ENCODE peak calls at places on chromosomes 13 and 19, in eight cellular contexts. One of them, this sample, is unnamed. For H3K27me3, the result is how much of the 10 kb centered on the place peaks cover.

GRCh38 chr13:100409132-100409531 is 179.5 kb downstream of the GGACT start:
- DNase-seq in ovary: no peak
- DNase-seq in A673: no peak
- DNase-seq in transverse colon: no peak
- DNase-seq in HL-60: no peak
- DNase-seq in WERI-Rb-1: no peak
- DNase-seq in astrocyte: no peak
- DNase-seq in fibroblast of lung: no peak
- DNase-seq in this sample: no peak

GRCh38 chr19:12052057-12052570 is 647 bp downstream of the ZNF878 start:
- DNase-seq in ovary: no peak
- DNase-seq in A673: no peak
- DNase-seq in transverse colon: no peak
- DNase-seq in HL-60: no peak
- DNase-seq in WERI-Rb-1: peak
- DNase-seq in astrocyte: peak
- DNase-seq in fibroblast of lung: peak
- DNase-seq in this sample: no peak

GRCh38 chr19:33678796-33679195 is 57.0 kb downstream of the CHST8 start:
- DNase-seq in ovary: no peak
- DNase-seq in A673: peak
- DNase-seq in transverse colon: no peak
- DNase-seq in HL-60: no peak
- DNase-seq in WERI-Rb-1: no peak
- DNase-seq in astrocyte: no peak
- DNase-seq in fibroblast of lung: no peak
- DNase-seq in this sample: no peak

GRCh38 chr19:32868206-32868950 is 1.2 kb downstream of the SLC7A9 start:
- DNase-seq in ovary: no peak
- DNase-seq in A673: no peak
- DNase-seq in transverse colon: no peak
- DNase-seq in HL-60: no peak
- DNase-seq in WERI-Rb-1: no peak
- DNase-seq in astrocyte: no peak
- DNase-seq in fibroblast of lung: no peak
- DNase-seq in this sample: no peak

GRCh38 chr13:47025791-47026419 is 129.1 kb upstream of the HTR2A start:
- DNase-seq in ovary: no peak
- DNase-seq in A673: no peak
- DNase-seq in transverse colon: no peak
- DNase-seq in HL-60: no peak
- DNase-seq in WERI-Rb-1: no peak
- DNase-seq in astrocyte: peak
- DNase-seq in fibroblast of lung: peak
- DNase-seq in this sample: no peak

GRCh38 chr19:4268816-4269430 is 10.1 kb upstream of the SHD start:
- DNase-seq in ovary: no peak
- DNase-seq in A673: no peak
- DNase-seq in transverse colon: no peak
- DNase-seq in HL-60: no peak
- DNase-seq in WERI-Rb-1: no peak
- DNase-seq in astrocyte: no peak
- DNase-seq in fibroblast of lung: no peak
- DNase-seq in this sample: no peak

GRCh38 chr13:39952244-39953233 is 297.1 kb downstream of the COG6 start:
- DNase-seq in ovary: no peak
- DNase-seq in A673: peak
- DNase-seq in transverse colon: no peak
- DNase-seq in HL-60: no peak
- DNase-seq in WERI-Rb-1: no peak
- DNase-seq in astrocyte: peak
- DNase-seq in fibroblast of lung: peak
- DNase-seq in this sample: peak

GRCh38 chr13:112001571-112001970 is 65.4 kb upstream of the SOX1 start:
- DNase-seq in ovary: no peak
- DNase-seq in A673: no peak
- DNase-seq in transverse colon: no peak
- DNase-seq in HL-60: no peak
- DNase-seq in WERI-Rb-1: no peak
- DNase-seq in astrocyte: no peak
- DNase-seq in fibroblast of lung: no peak
- DNase-seq in this sample: no peak

GRCh38 chr13:40549500-40550094 is 116.8 kb downstream of the FOXO1 start:
- DNase-seq in ovary: no peak
- DNase-seq in A673: no peak
- DNase-seq in transverse colon: no peak
- DNase-seq in HL-60: no peak
- DNase-seq in WERI-Rb-1: no peak
- DNase-seq in astrocyte: peak
- DNase-seq in fibroblast of lung: peak
- DNase-seq in this sample: peak

GRCh38 chr19:49801966-49802661 is 11.0 kb downstream of the FUZ start:
- DNase-seq in ovary: peak
- DNase-seq in A673: peak
- DNase-seq in transverse colon: peak
- DNase-seq in HL-60: peak
- DNase-seq in WERI-Rb-1: peak
- DNase-seq in astrocyte: peak
- DNase-seq in fibroblast of lung: peak
- DNase-seq in this sample: peak

GRCh38 chr13:38685974-38686571 is 804 bp upstream of the FREM2 start:
- DNase-seq in ovary: no peak
- DNase-seq in A673: peak
- DNase-seq in transverse colon: no peak
- DNase-seq in HL-60: no peak
- DNase-seq in WERI-Rb-1: peak
- DNase-seq in astrocyte: peak
- DNase-seq in fibroblast of lung: peak
- DNase-seq in this sample: no peak

GRCh38 chr13:112761701-112762689 is 72.2 kb downstream of the ATP11A start:
- DNase-seq in ovary: no peak
- DNase-seq in A673: no peak
- DNase-seq in transverse colon: no peak
- DNase-seq in HL-60: no peak
- DNase-seq in WERI-Rb-1: no peak
- DNase-seq in astrocyte: peak
- DNase-seq in fibroblast of lung: peak
- DNase-seq in this sample: no peak

GRCh38 chr19:21611659-21612402 is 106.4 kb downstream of the ZNF429 start:
- DNase-seq in ovary: no peak
- DNase-seq in A673: no peak
- DNase-seq in transverse colon: no peak
- DNase-seq in HL-60: no peak
- DNase-seq in WERI-Rb-1: no peak
- DNase-seq in astrocyte: no peak
- DNase-seq in fibroblast of lung: no peak
- DNase-seq in this sample: no peak

GRCh38 chr13:75715598-75716523 is 79.7 kb downstream of the LMO7 start:
- DNase-seq in ovary: no peak
- DNase-seq in A673: no peak
- DNase-seq in transverse colon: no peak
- DNase-seq in HL-60: no peak
- DNase-seq in WERI-Rb-1: no peak
- DNase-seq in astrocyte: no peak
- DNase-seq in fibroblast of lung: no peak
- DNase-seq in this sample: no peak

GRCh38 chr13:35475960-35476943 is at the start of gene MAB21L1:
- DNase-seq in ovary: peak
- DNase-seq in A673: no peak
- DNase-seq in transverse colon: peak
- DNase-seq in HL-60: peak
- DNase-seq in WERI-Rb-1: peak
- DNase-seq in astrocyte: peak
- DNase-seq in fibroblast of lung: peak
- DNase-seq in this sample: peak

GRCh38 chr19:53655042-53655665 is 23.4 kb downstream of the DPRX start:
- DNase-seq in ovary: no peak
- DNase-seq in A673: no peak
- DNase-seq in transverse colon: no peak
- DNase-seq in HL-60: no peak
- DNase-seq in WERI-Rb-1: no peak
- DNase-seq in astrocyte: no peak
- DNase-seq in fibroblast of lung: no peak
- DNase-seq in this sample: no peak

GRCh38 chr19:53657330-53657729 is 25.5 kb downstream of the DPRX start:
- DNase-seq in ovary: no peak
- DNase-seq in A673: no peak
- DNase-seq in transverse colon: no peak
- DNase-seq in HL-60: no peak
- DNase-seq in WERI-Rb-1: no peak
- DNase-seq in astrocyte: no peak
- DNase-seq in fibroblast of lung: no peak
- DNase-seq in this sample: no peak

GRCh38 chr19:53649746-53650593 is 18.2 kb downstream of the DPRX start:
- DNase-seq in ovary: no peak
- DNase-seq in A673: no peak
- DNase-seq in transverse colon: no peak
- DNase-seq in HL-60: no peak
- DNase-seq in WERI-Rb-1: no peak
- DNase-seq in astrocyte: no peak
- DNase-seq in fibroblast of lung: no peak
- DNase-seq in this sample: no peak

GRCh38 chr19:53647792-53648191 is 16.0 kb downstream of the DPRX start:
- DNase-seq in ovary: no peak
- DNase-seq in A673: no peak
- DNase-seq in transverse colon: no peak
- DNase-seq in HL-60: no peak
- DNase-seq in WERI-Rb-1: no peak
- DNase-seq in astrocyte: no peak
- DNase-seq in fibroblast of lung: no peak
- DNase-seq in this sample: no peak

GRCh38 chr19:53652476-53652875 is 20.7 kb downstream of the DPRX start:
- DNase-seq in ovary: no peak
- DNase-seq in A673: no peak
- DNase-seq in transverse colon: no peak
- DNase-seq in HL-60: no peak
- DNase-seq in WERI-Rb-1: no peak
- DNase-seq in astrocyte: no peak
- DNase-seq in fibroblast of lung: no peak
- DNase-seq in this sample: no peak
- TF ChIP-seq CTCF in ovary: no peak
- TF ChIP-seq CTCF in A673: no peak
- TF ChIP-seq CTCF in transverse colon: no peak
- TF ChIP-seq CTCF in HL-60: no peak
- TF ChIP-seq CTCF in WERI-Rb-1: no peak
- TF ChIP-seq CTCF in astrocyte: no peak
- TF ChIP-seq CTCF in fibroblast of lung: no peak
- TF ChIP-seq CTCF in this sample: no peak

GRCh38 chr19:18587962-18588610 is 512 bp upstream of the REX1BD start:
- DNase-seq in ovary: no peak
- DNase-seq in A673: no peak
- DNase-seq in transverse colon: no peak
- DNase-seq in HL-60: no peak
- DNase-seq in WERI-Rb-1: peak
- DNase-seq in astrocyte: no peak
- DNase-seq in fibroblast of lung: no peak
- DNase-seq in this sample: no peak
- H3K4me3 ChIP-seq in ovary: peak
- H3K4me3 ChIP-seq in A673: peak
- H3K4me3 ChIP-seq in transverse colon: peak
- H3K4me3 ChIP-seq in HL-60: peak
- H3K4me3 ChIP-seq in WERI-Rb-1: peak
- H3K4me3 ChIP-seq in astrocyte: peak
- H3K4me3 ChIP-seq in fibroblast of lung: peak
- H3K4me3 ChIP-seq in this sample: peak

GRCh38 chr19:55083004-55083850 is 7.6 kb downstream of the EPS8L1 start:
- DNase-seq in ovary: no peak
- DNase-seq in A673: no peak
- DNase-seq in transverse colon: no peak
- DNase-seq in HL-60: no peak
- DNase-seq in WERI-Rb-1: no peak
- DNase-seq in astrocyte: no peak
- DNase-seq in fibroblast of lung: no peak
- DNase-seq in this sample: no peak

GRCh38 chr19:55080915-55081772 is 5.5 kb downstream of the EPS8L1 start:
- DNase-seq in ovary: peak
- DNase-seq in A673: peak
- DNase-seq in transverse colon: peak
- DNase-seq in HL-60: peak
- DNase-seq in WERI-Rb-1: peak
- DNase-seq in astrocyte: peak
- DNase-seq in fibroblast of lung: peak
- DNase-seq in this sample: no peak

GRCh38 chr19:55080121-55080914 is 4.6 kb downstream of the EPS8L1 start:
- DNase-seq in ovary: no peak
- DNase-seq in A673: peak
- DNase-seq in transverse colon: peak
- DNase-seq in HL-60: peak
- DNase-seq in WERI-Rb-1: peak
- DNase-seq in astrocyte: no peak
- DNase-seq in fibroblast of lung: peak
- DNase-seq in this sample: no peak

GRCh38 chr19:55082023-55082851 is 6.6 kb downstream of the EPS8L1 start:
- DNase-seq in ovary: no peak
- DNase-seq in A673: peak
- DNase-seq in transverse colon: no peak
- DNase-seq in HL-60: no peak
- DNase-seq in WERI-Rb-1: peak
- DNase-seq in astrocyte: no peak
- DNase-seq in fibroblast of lung: peak
- DNase-seq in this sample: no peak

DNA sequence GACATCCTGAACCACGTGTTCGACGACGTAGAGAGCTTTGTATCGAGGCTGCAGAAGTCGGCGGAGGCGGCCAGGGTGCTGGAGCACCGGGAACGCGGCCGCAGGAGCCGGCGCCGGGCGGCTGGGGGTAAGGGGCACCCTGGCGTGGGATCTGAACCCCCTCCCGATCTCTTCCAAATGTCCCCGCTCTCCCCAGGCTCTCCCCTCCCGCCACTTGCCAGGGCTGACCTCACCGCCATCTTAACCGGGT is 6.0 kb downstream of the EPS8L1 start:
- DNase-seq in ovary: no peak
- DNase-seq in A673: no peak
- DNase-seq in transverse colon: no peak
- DNase-seq in HL-60: no peak
- DNase-seq in WERI-Rb-1: no peak
- DNase-seq in astrocyte: no peak
- DNase-seq in fibroblast of lung: no peak
- DNase-seq in this sample: no peak
- H3K27me3 ChIP-seq in ovary: under half
- H3K27me3 ChIP-seq in A673: under half
- H3K27me3 ChIP-seq in transverse colon: half or more
- H3K27me3 ChIP-seq in HL-60: under half
- H3K27me3 ChIP-seq in WERI-Rb-1: under half
- H3K27me3 ChIP-seq in astrocyte: half or more
- H3K27me3 ChIP-seq in fibroblast of lung: under half
- H3K27me3 ChIP-seq in this sample: under half

DNA sequence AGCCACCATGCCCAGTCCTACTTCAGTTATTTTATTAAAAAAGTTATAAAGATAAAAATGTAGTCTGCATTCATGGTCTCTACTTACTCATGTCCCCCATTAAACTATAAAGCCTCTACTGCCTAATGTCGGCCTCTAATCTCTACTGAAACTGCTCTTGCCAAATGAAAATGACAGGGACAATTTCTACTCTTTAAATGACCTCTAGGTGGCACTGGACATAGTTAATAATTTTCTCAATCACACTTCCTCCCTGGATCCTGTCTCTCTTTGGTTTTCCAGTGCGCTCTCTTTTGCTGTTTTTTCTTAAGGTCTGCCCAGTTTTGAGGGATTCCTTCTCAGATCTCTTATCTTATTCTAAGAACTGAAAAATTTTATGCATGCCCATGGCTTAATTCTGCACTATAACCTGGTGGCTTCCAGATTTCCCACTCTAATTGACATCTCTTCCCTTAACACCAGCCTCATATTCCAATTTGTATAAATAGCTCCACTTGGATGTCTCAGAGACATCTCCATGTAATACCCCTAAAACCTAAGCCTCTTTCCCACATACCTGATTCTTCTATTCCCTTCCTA is 54.3 kb downstream of the MTMR6 start:
- DNase-seq in ovary: no peak
- DNase-seq in A673: peak
- DNase-seq in transverse colon: no peak
- DNase-seq in HL-60: no peak
- DNase-seq in WERI-Rb-1: no peak
- DNase-seq in astrocyte: no peak
- DNase-seq in fibroblast of lung: peak
- DNase-seq in this sample: no peak
- TF ChIP-seq CTCF in ovary: no peak
- TF ChIP-seq CTCF in A673: peak
- TF ChIP-seq CTCF in transverse colon: peak
- TF ChIP-seq CTCF in HL-60: peak
- TF ChIP-seq CTCF in WERI-Rb-1: peak
- TF ChIP-seq CTCF in astrocyte: peak
- TF ChIP-seq CTCF in fibroblast of lung: peak
- TF ChIP-seq CTCF in this sample: peak

This sample was measured in BJ.